ENCODE peak calls at places on chromosomes 16 and 17, in eight cellular contexts. J is RWPE1, N is MG63, U is BJ, K is AG09319, W is neuronal stem cell, H is frontal cortex, Y is T-cell. F is an unnamed sample.

GRCh38 chr16:86455609-86456008 is 54.7 kb upstream of the FOXF1 start:
- DNase-seq in J (no peak), N (no peak), U (peak; percentile 51), K (no peak), W (no peak), H (no peak), Y (no peak), F (no peak)

GRCh38 chr17:82332669-82333278 is 792 bp downstream of the SECTM1 start:
- DNase-seq in J (peak; percentile 64), N (peak; percentile 55), U (no peak), K (no peak), W (no peak), H (no peak), Y (no peak), F (peak; percentile 8)

GRCh38 chr17:3385869-3386816 is at the start of gene OR3A2:
- DNase-seq in J (peak; percentile 57), N (no peak), U (no peak), K (no peak), W (no peak), H (no peak), Y (peak; percentile 33), F (no peak)

GRCh38 chr16:47046726-47047602 is 73.5 kb upstream of the DNAJA2 start:
- DNase-seq in J (no peak), N (no peak), U (no peak), K (no peak), W (no peak), H (no peak), Y (no peak), F (no peak)

GRCh38 chr17:81029859-81030258 is 5.1 kb upstream of the BAIAP2 start:
- DNase-seq in J (no peak), N (no peak), U (no peak), K (no peak), W (no peak), H (no peak), Y (no peak), F (no peak)

GRCh38 chr16:11064202-11064540 is 119.8 kb downstream of the CLEC16A start:
- DNase-seq in J (no peak), N (no peak), U (no peak), K (no peak), W (no peak), H (no peak), Y (no peak), F (no peak)

GRCh38 chr16:84529607-84530006 is 25.1 kb upstream of the MEAK7 start:
- DNase-seq in J (no peak), N (no peak), U (no peak), K (no peak), W (no peak), H (no peak), Y (no peak), F (no peak)

GRCh38 chr17:17712268-17712924 is 31.1 kb downstream of the RAI1 start:
- DNase-seq in J (no peak), N (no peak), U (peak; percentile 76), K (peak; percentile 59), W (no peak), H (no peak), Y (no peak), F (peak; percentile 94)

GRCh38 chr17:43021739-43022512 is at the start of gene VAT1:
- DNase-seq in J (peak; percentile 81), N (peak; percentile 88), U (no peak), K (no peak), W (peak; percentile 71), H (peak; percentile 87), Y (peak; percentile 53), F (peak; percentile 78)

GRCh38 chr16:51328708-51329107 is 177.6 kb upstream of the SALL1 start:
- DNase-seq in J (no peak), N (no peak), U (no peak), K (no peak), W (no peak), H (no peak), Y (no peak), F (no peak)

GRCh38 chr17:80883831-80884735 is 107.6 kb upstream of the CHMP6 start:
- DNase-seq in J (no peak), N (no peak), U (no peak), K (no peak), W (no peak), H (no peak), Y (no peak), F (no peak)

GRCh38 chr17:27407916-27408846 is 48.1 kb upstream of the KSR1 start:
- DNase-seq in J (peak; percentile 73), N (peak; percentile 92), U (no peak), K (peak; percentile 16), W (no peak), H (no peak), Y (no peak), F (peak; percentile 12)

GRCh38 chr16:49855280-49855821 is 561 bp downstream of the ZNF423 start:
- DNase-seq in J (peak; percentile 38), N (peak; percentile 72), U (no peak), K (peak; percentile 44), W (peak; percentile 89), H (peak; percentile 77), Y (peak; percentile 50), F (peak; percentile 73)

GRCh38 chr16:78102865-78103264 is 3.4 kb downstream of the WWOX start:
- DNase-seq in J (no peak), N (no peak), U (no peak), K (no peak), W (no peak), H (no peak), Y (no peak), F (no peak)

GRCh38 chr16:11624205-11624604 is 37.5 kb upstream of the LITAF start:
- DNase-seq in J (no peak), N (no peak), U (no peak), K (no peak), W (no peak), H (no peak), Y (no peak), F (no peak)

GRCh38 chr17:36107660-36108059 is 4.0 kb downstream of the CCL4 start:
- DNase-seq in J (no peak), N (no peak), U (no peak), K (no peak), W (no peak), H (no peak), Y (no peak), F (no peak)

GRCh38 chr17:73042809-73043685 is 49.4 kb downstream of the SLC39A11 start:
- DNase-seq in J (no peak), N (peak; percentile 67), U (no peak), K (no peak), W (no peak), H (no peak), Y (no peak), F (no peak)

GRCh38 chr16:78874241-78874983 is 726.1 kb downstream of the MAF start:
- DNase-seq in J (no peak), N (no peak), U (no peak), K (no peak), W (no peak), H (no peak), Y (no peak), F (no peak)

GRCh38 chr17:57357830-57358426 is 101.6 kb downstream of the MSI2 start:
- DNase-seq in J (peak; percentile 48), N (no peak), U (no peak), K (no peak), W (no peak), H (no peak), Y (no peak), F (no peak)

GRCh38 chr17:1029196-1029911 is 32.4 kb downstream of the TIMM22 start:
- DNase-seq in J (peak; percentile 38), N (no peak), U (no peak), K (no peak), W (no peak), H (no peak), Y (no peak), F (no peak)

GRCh38 chr17:4604111-4604644 is 19.8 kb downstream of the SMTNL2 start:
- DNase-seq in J (no peak), N (no peak), U (no peak), K (peak; percentile 51), W (no peak), H (no peak), Y (no peak), F (no peak)

GRCh38 chr17:82400830-82401229 is 17.3 kb upstream of the HEXD start:
- DNase-seq in J (no peak), N (no peak), U (no peak), K (no peak), W (no peak), H (peak; percentile 57), Y (peak; percentile 34), F (no peak)

GRCh38 chr17:80743181-80743771 is 198.6 kb downstream of the RPTOR start:
- DNase-seq in J (no peak), N (no peak), U (no peak), K (no peak), W (no peak), H (no peak), Y (peak; percentile 53), F (no peak)

GRCh38 chr17:29827179-29827578 is 102.8 kb downstream of the SSH2 start:
- DNase-seq in J (no peak), N (no peak), U (no peak), K (no peak), W (no peak), H (no peak), Y (no peak), F (no peak)

GRCh38 chr17:45992175-45992574 is 6.9 kb upstream of the STH start:
- DNase-seq in J (no peak), N (no peak), U (no peak), K (no peak), W (no peak), H (no peak), Y (no peak), F (no peak)

GRCh38 chr16:58644765-58645487 is 15.3 kb upstream of the CNOT1 start:
- DNase-seq in J (no peak), N (no peak), U (no peak), K (no peak), W (no peak), H (no peak), Y (no peak), F (no peak)